ENCODE peak calls at places on chromosomes 1 and 21, in eight cellular contexts. U is occipital lobe; V is stimulated activated CD8-positive, alpha-beta memory T cell treated with anti-CD3 and anti-CD28 coated beads, Interleukin-15, amount 100 ng/mL, for 48 hours; M is D341Med; P is RCC 7860; B is bronchial epithelial cell; G is fibroblast of pulmonary artery; D is AG09309. N is an unnamed sample.

GRCh38 chr1:59043796-59044195 is 253.1 kb upstream of the FGGY start:
- DNase-seq in U (no peak), V (no peak), M (no peak), P (peak; percentile 90), B (peak; percentile 74), G (peak; percentile 88), D (peak; percentile 88), N (no peak)

GRCh38 chr1:164466429-164466828 is 92.6 kb upstream of the PBX1 start:
- DNase-seq in U (no peak), V (no peak), M (no peak), P (no peak), B (peak; percentile 82), G (no peak), D (no peak), N (no peak)

GRCh38 chr1:205543351-205544305 is 39.2 kb downstream of the CDK18 start:
- DNase-seq in U (peak; percentile 74), V (peak; percentile 1), M (peak; percentile 84), P (no peak), B (peak; percentile 87), G (peak; percentile 98), D (peak; percentile 53), N (peak; percentile 69)

GRCh38 chr1:24963099-24963872 is 33.2 kb upstream of the RUNX3 start:
- DNase-seq in U (no peak), V (no peak), M (no peak), P (no peak), B (no peak), G (no peak), D (no peak), N (no peak)

GRCh38 chr21:33434770-33435360 is 31.7 kb downstream of the IFNGR2 start:
- DNase-seq in U (no peak), V (peak; percentile 14), M (no peak), P (peak; percentile 74), B (peak; percentile 97), G (peak; percentile 93), D (peak; percentile 83), N (no peak)

GRCh38 chr1:36109041-36109679 is 15.9 kb downstream of the COL8A2 start:
- DNase-seq in U (no peak), V (peak; percentile 15), M (no peak), P (peak; percentile 50), B (peak; percentile 72), G (peak; percentile 67), D (peak; percentile 69), N (no peak)

GRCh38 chr1:156494309-156494895 is 6.2 kb downstream of the MEF2D start:
- DNase-seq in U (no peak), V (no peak), M (no peak), P (no peak), B (no peak), G (no peak), D (no peak), N (no peak)

GRCh38 chr1:51541313-51542050 is 22.4 kb upstream of the EPS15 start:
- DNase-seq in U (no peak), V (no peak), M (no peak), P (no peak), B (peak; percentile 72), G (no peak), D (no peak), N (no peak)

GRCh38 chr21:17513214-17514123 is 626 bp downstream of the CXADR start:
- DNase-seq in U (peak; percentile 62), V (no peak), M (peak; percentile 80), P (no peak), B (peak; percentile 47), G (peak; percentile 42), D (no peak), N (peak; percentile 40)

GRCh38 chr21:35528109-35529042 is 479.3 kb upstream of the RUNX1 start:
- DNase-seq in U (no peak), V (peak; percentile 38), M (no peak), P (peak; percentile 82), B (no peak), G (peak; percentile 29), D (no peak), N (no peak)

GRCh38 chr1:206912445-206913095 is 9.2 kb downstream of the FCMR start:
- DNase-seq in U (peak; percentile 41), V (no peak), M (peak; percentile 83), P (peak; percentile 66), B (peak; percentile 75), G (peak; percentile 88), D (no peak), N (peak; percentile 92)

GRCh38 chr1:154635162-154635561 is 27.2 kb upstream of the ADAR start:
- DNase-seq in U (no peak), V (no peak), M (no peak), P (no peak), B (peak; percentile 4), G (no peak), D (no peak), N (no peak)

GRCh38 chr21:34220556-34221195 is 143.1 kb upstream of the KCNE2 start:
- DNase-seq in U (no peak), V (no peak), M (no peak), P (no peak), B (no peak), G (no peak), D (no peak), N (no peak)

GRCh38 chr21:45392206-45392971 is 12.6 kb upstream of the COL18A1 start:
- DNase-seq in U (no peak), V (no peak), M (no peak), P (no peak), B (no peak), G (no peak), D (no peak), N (no peak)

GRCh38 chr1:118486213-118486612 is 301.2 kb upstream of the SPAG17 start:
- DNase-seq in U (no peak), V (no peak), M (no peak), P (no peak), B (peak; percentile 66), G (no peak), D (no peak), N (no peak)

GRCh38 chr1:169941982-169942830 is 48.5 kb upstream of the SCYL3 start:
- DNase-seq in U (no peak), V (no peak), M (no peak), P (no peak), B (peak; percentile 9), G (peak; percentile 21), D (peak; percentile 65), N (no peak)

GRCh38 chr1:201624741-201625646 is 86.1 kb downstream of the NAV1 start:
- DNase-seq in U (no peak), V (no peak), M (no peak), P (peak; percentile 79), B (no peak), G (peak; percentile 94), D (peak; percentile 96), N (no peak)

GRCh38 chr1:52237430-52237829 is 95.5 kb downstream of the ZFYVE9 start:
- DNase-seq in U (no peak), V (no peak), M (no peak), P (peak; percentile 65), B (peak; percentile 80), G (peak; percentile 39), D (peak; percentile 4), N (no peak)

GRCh38 chr21:42456457-42456856 is 39.6 kb downstream of the RSPH1 start:
- DNase-seq in U (no peak), V (no peak), M (no peak), P (no peak), B (peak; percentile 47), G (no peak), D (no peak), N (no peak)

GRCh38 chr1:175839678-175840669 is 96.6 kb upstream of the TNR start:
- DNase-seq in U (no peak), V (no peak), M (no peak), P (no peak), B (peak; percentile 33), G (no peak), D (no peak), N (no peak)

GRCh38 chr1:85295006-85295431 is 18.6 kb upstream of the BCL10 start:
- DNase-seq in U (no peak), V (no peak), M (no peak), P (peak; percentile 92), B (peak; percentile 98), G (no peak), D (no peak), N (no peak)

GRCh38 chr1:32766328-32766972 is 50.7 kb downstream of the YARS1 start:
- DNase-seq in U (no peak), V (no peak), M (no peak), P (no peak), B (no peak), G (no peak), D (no peak), N (no peak)

GRCh38 chr1:223711173-223711572 is 1.2 kb upstream of the CAPN2 start:
- DNase-seq in U (no peak), V (no peak), M (no peak), P (no peak), B (peak; percentile 70), G (peak; percentile 37), D (no peak), N (peak; percentile 82)

GRCh38 chr1:182246783-182247182 is 144.8 kb downstream of the GLUL start:
- DNase-seq in U (no peak), V (no peak), M (no peak), P (no peak), B (peak; percentile 62), G (no peak), D (no peak), N (no peak)

GRCh38 chr21:27422435-27422834 is 455.5 kb upstream of the ADAMTS5 start:
- DNase-seq in U (no peak), V (no peak), M (no peak), P (no peak), B (peak; percentile 5), G (no peak), D (peak; percentile 34), N (no peak)

GRCh38 chr1:153307221-153307600 is 5.5 kb downstream of the PGLYRP3 start:
- DNase-seq in U (no peak), V (no peak), M (no peak), P (no peak), B (no peak), G (no peak), D (no peak), N (no peak)

GRCh38 chr1:111290640-111291039 is at the start of gene CHIA:
- DNase-seq in U (no peak), V (no peak), M (no peak), P (no peak), B (no peak), G (peak; percentile 18), D (no peak), N (no peak)

GRCh38 chr1:21597754-21598153 is 71.4 kb downstream of the RAP1GAP start:
- DNase-seq in U (no peak), V (no peak), M (no peak), P (no peak), B (no peak), G (no peak), D (no peak), N (no peak)

GRCh38 chr1:204468766-204469302 is 25.8 kb downstream of the PIK3C2B start:
- DNase-seq in U (no peak), V (no peak), M (no peak), P (no peak), B (no peak), G (no peak), D (no peak), N (no peak)

GRCh38 chr21:38985423-38986378 is 180.0 kb downstream of the ETS2 start:
- DNase-seq in U (peak; percentile 20), V (peak; percentile 69), M (no peak), P (peak; percentile 8), B (peak; percentile 83), G (peak; percentile 97), D (peak; percentile 96), N (no peak)

GRCh38 chr1:53342735-53343470 is 15.0 kb upstream of the LRP8 start:
- DNase-seq in U (no peak), V (no peak), M (no peak), P (no peak), B (no peak), G (no peak), D (no peak), N (no peak)

GRCh38 chr1:22500476-22500875 is 48.8 kb downstream of the ZBTB40 start:
- DNase-seq in U (no peak), V (no peak), M (no peak), P (no peak), B (peak; percentile 59), G (peak; percentile 44), D (no peak), N (no peak)

GRCh38 chr1:180365039-180365438 is 135.0 kb downstream of the LHX4 start:
- DNase-seq in U (no peak), V (no peak), M (peak; percentile 33), P (no peak), B (no peak), G (no peak), D (no peak), N (no peak)

GRCh38 chr1:206719169-206719839 is 34.6 kb downstream of the MAPKAPK2 start:
- DNase-seq in U (no peak), V (no peak), M (no peak), P (no peak), B (no peak), G (no peak), D (no peak), N (no peak)

N was measured in cerebellum.